ENCODE peak calls at places on chromosomes 11 and 22, in ten cellular contexts. V is HCT116; J is uterus; E is mammary epithelial cell; C is GM23248; X is adipocyte; Q is CD8-positive, alpha-beta memory T cell; I is transverse colon; W is neuronal stem cell; U is heart right ventricle. G is an unnamed sample. For H3K4me1, the result is how much of the 10 kb centered on the place peaks cover.

GRCh38 chr11:125148011-125148410 is 16.5 kb upstream of the PKNOX2 start:
- DNase-seq in V (no peak), J (no peak), E (no peak), C (no peak), X (no peak), Q (no peak), I (no peak), W (no peak), U (no peak), G (no peak)

GRCh38 chr11:17208257-17208999 is 642 bp upstream of the PIK3C2A start:
- DNase-seq in V (peak), J (peak), E (peak), C (peak), X (peak), Q (peak), I (peak), W (peak), U (peak), G (no peak)

GRCh38 chr22:45170001-45170466 is 6.3 kb downstream of the NUP50 start:
- DNase-seq in V (no peak), J (no peak), E (peak), C (no peak), X (no peak), Q (no peak), I (no peak), W (no peak), U (no peak), G (no peak)

GRCh38 chr11:123166095-123166559 is 28.9 kb downstream of the CLMP start:
- DNase-seq in V (no peak), J (peak), E (peak), C (peak), X (peak), Q (no peak), I (peak), W (peak), U (peak), G (no peak)

GRCh38 chr11:110184974-110185597 is 91.9 kb downstream of the ZC3H12C start:
- DNase-seq in V (peak), J (no peak), E (peak), C (peak), X (peak), Q (no peak), I (no peak), W (no peak), U (no peak), G (no peak)

GRCh38 chr11:10201343-10201742 is 92.7 kb downstream of the SBF2 start:
- DNase-seq in V (no peak), J (no peak), E (no peak), C (no peak), X (no peak), Q (no peak), I (no peak), W (no peak), U (no peak), G (no peak)

GRCh38 chr11:74532496-74533246 is 39.1 kb upstream of the LIPT2 start:
- DNase-seq in V (peak), J (no peak), E (peak), C (peak), X (no peak), Q (no peak), I (peak), W (no peak), U (no peak), G (no peak)

GRCh38 chr11:65181569-65182257 is at the start of gene CAPN1:
- DNase-seq in V (peak), J (peak), E (peak), C (peak), X (peak), Q (peak), I (peak), W (peak), U (peak), G (peak)

GRCh38 chr11:103488021-103488420 is 378.8 kb downstream of the DYNC2H1 start:
- DNase-seq in V (no peak), J (no peak), E (peak), C (no peak), X (no peak), Q (no peak), I (no peak), W (no peak), U (no peak), G (no peak)

GRCh38 chr22:31496735-31497146 is 405 bp downstream of the SFI1 start:
- DNase-seq in V (no peak), J (no peak), E (no peak), C (peak), X (peak), Q (peak), I (peak), W (no peak), U (peak), G (no peak)

DNA sequence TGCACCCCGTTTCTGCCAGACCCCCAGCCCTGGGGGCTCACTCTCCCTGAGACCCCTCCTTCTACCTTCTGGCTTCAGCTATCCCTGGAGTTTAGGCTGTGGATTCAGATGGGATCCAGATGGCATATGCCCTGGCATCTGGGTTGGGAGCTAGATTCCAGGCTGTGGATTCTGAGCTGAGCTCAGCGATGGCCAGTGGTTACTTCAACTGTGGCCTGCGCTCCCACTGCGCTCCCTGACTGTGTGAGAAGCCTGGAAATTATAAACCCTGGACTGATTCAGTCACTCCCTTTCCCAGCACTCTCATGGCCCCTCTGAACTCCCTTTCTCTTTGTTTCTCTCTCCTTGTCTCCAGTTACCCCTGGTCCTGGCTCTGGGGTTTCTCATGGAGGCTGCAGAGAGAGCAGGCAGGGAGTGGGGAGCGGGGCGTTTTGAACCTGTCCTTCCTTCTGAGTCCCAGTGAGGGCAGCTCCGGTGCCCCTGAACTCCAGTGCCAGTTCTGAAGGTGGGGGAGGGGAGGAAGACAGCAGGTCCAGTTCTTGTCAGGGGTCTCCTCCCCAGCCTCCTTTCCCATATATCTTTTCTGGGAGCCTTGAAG is 4.8 kb downstream of the ARHGEF17 start:
- DNase-seq in V (no peak), J (peak), E (no peak), C (peak), X (peak), Q (no peak), I (no peak), W (no peak), U (no peak), G (no peak)
- H3K4me1 ChIP-seq in V (under half), J (under half), E (half or more), C (half or more), X (half or more), Q (under half), I (half or more), W (half or more), U (half or more), G (half or more)

GRCh38 chr22:46661221-46661851 is 41.1 kb downstream of the GRAMD4 start:
- DNase-seq in V (peak), J (no peak), E (peak), C (peak), X (no peak), Q (peak), I (no peak), W (no peak), U (no peak), G (no peak)

GRCh38 chr22:46657996-46658947 is 38.1 kb downstream of the GRAMD4 start:
- DNase-seq in V (no peak), J (no peak), E (peak), C (no peak), X (no peak), Q (no peak), I (no peak), W (no peak), U (no peak), G (no peak)

GRCh38 chr22:46660604-46661201 is 40.5 kb downstream of the GRAMD4 start:
- DNase-seq in V (no peak), J (no peak), E (peak), C (no peak), X (no peak), Q (no peak), I (peak), W (no peak), U (no peak), G (no peak)

GRCh38 chr22:46659059-46659790 is 39.0 kb downstream of the GRAMD4 start:
- DNase-seq in V (no peak), J (no peak), E (no peak), C (no peak), X (no peak), Q (no peak), I (no peak), W (no peak), U (no peak), G (no peak)

GRCh38 chr22:46659791-46660186 is 39.6 kb downstream of the GRAMD4 start:
- DNase-seq in V (no peak), J (no peak), E (no peak), C (no peak), X (no peak), Q (no peak), I (no peak), W (no peak), U (no peak), G (no peak)
- H3K4me1 ChIP-seq in V (under half), J (under half), E (under half), C (under half), X (under half), Q (under half), I (under half), W (under half), U (under half), G (under half)

GRCh38 chr11:76732643-76733042 is 50.5 kb upstream of the TSKU start:
- DNase-seq in V (no peak), J (no peak), E (no peak), C (no peak), X (no peak), Q (no peak), I (no peak), W (no peak), U (no peak), G (no peak)

GRCh38 chr11:76736266-76736665 is 46.9 kb upstream of the TSKU start:
- DNase-seq in V (no peak), J (no peak), E (no peak), C (no peak), X (no peak), Q (no peak), I (no peak), W (no peak), U (no peak), G (no peak)

GRCh38 chr11:76735841-76736240 is 47.3 kb upstream of the TSKU start:
- DNase-seq in V (no peak), J (no peak), E (no peak), C (no peak), X (no peak), Q (no peak), I (no peak), W (no peak), U (no peak), G (no peak)

GRCh38 chr11:76735218-76735480 is 48.0 kb upstream of the TSKU start:
- DNase-seq in V (no peak), J (no peak), E (no peak), C (no peak), X (peak), Q (no peak), I (no peak), W (no peak), U (no peak), G (no peak)

DNA sequence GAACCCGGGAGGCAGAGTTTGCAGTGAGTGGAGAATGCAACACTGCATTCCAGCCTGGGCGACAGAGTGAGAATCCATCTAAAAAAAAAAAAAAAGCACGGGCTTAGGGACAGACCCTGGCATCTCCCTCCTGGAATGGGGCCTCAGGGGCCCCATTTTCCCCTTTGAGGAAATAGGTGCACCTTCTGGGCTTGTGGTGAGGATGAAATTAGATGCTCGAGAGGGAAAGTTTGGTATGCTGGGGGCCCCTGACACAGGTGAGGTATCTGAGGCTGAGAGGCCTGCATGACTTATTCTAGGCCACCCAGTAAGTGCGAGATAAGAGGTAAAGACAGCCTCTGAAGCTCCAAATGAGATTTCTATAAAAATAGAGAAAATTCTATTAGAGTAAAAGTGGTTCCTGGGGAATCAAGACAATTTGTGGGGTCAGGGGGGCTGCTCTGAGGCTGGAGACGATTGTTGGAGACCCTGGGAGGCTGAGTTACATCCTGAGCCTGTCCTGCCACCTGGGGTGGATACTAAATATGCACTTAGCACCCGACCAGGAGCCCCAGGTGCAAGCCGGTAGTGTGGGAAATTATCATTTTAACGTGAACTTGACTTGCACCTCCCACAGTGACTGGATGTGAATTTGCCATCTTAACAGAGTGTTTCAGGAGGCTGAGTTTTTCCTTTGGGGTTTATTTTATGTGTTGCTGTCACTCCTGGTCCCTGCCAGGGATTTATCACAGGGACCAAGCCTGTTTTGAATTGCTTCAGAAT is 48.5 kb upstream of the TSKU start:
- DNase-seq in V (no peak), J (no peak), E (no peak), C (no peak), X (no peak), Q (no peak), I (no peak), W (no peak), U (no peak), G (no peak)
- H3K4me1 ChIP-seq in V (under half), J (under half), E (under half), C (under half), X (under half), Q (under half), I (under half), W (under half), U (under half), G (under half)

DNA sequence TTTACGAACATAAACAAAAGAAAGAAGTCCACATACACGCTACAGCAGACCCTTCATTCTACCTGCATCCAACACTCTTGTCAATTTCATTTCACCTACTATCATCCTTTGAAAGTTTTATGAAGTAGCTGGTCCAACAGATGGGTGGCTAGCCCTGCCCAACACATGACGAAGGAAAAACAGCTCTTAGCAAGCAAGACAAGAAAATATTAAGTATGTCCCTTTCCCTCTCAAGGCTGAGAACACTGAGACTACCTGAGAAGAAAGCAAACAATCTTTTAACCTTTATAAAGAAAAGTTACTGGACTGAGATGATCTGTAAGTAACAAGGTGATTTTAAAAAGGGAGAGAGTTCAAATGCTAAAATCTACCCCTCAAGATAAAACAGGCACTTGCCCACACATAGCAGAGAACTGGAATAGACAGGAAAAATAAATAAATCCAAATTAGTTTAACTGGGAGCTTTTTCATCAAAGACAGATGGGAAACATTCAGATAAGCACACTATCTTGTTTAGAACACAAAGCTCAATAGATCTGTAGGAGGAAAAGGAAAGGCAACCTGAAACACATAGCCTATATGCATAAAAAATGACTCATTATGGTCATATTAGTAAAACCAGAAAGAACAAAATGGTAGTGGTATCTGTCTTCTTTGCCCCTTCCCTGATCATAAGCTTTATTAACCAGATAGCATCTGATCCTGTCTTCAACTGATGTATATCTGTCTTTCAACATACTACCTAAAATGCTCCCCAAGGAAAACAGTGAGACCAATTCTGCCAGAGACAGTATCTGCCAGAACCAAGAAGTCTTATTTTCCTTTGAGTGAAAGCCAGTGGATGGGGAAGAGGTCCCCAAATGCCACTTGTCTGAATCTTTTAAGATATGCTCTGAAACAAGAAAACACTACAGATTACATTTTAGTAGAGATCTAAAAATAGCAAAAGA is 104.3 kb downstream of the MRTFA start:
- DNase-seq in V (no peak), J (no peak), E (no peak), C (peak), X (peak), Q (no peak), I (no peak), W (no peak), U (no peak), G (no peak)
- H3K4me1 ChIP-seq in V (under half), J (under half), E (under half), C (half or more), X (under half), Q (under half), I (half or more), W (under half), U (under half), G (under half)

GRCh38 chr11:33997473-33998347 is 53.8 kb upstream of the CAPRIN1 start:
- DNase-seq in V (no peak), J (no peak), E (peak), C (peak), X (peak), Q (no peak), I (no peak), W (no peak), U (no peak), G (no peak)
- H3K4me1 ChIP-seq in V (under half), J (under half), E (under half), C (under half), X (under half), Q (under half), I (under half), W (under half), U (under half), G (under half)

DNA sequence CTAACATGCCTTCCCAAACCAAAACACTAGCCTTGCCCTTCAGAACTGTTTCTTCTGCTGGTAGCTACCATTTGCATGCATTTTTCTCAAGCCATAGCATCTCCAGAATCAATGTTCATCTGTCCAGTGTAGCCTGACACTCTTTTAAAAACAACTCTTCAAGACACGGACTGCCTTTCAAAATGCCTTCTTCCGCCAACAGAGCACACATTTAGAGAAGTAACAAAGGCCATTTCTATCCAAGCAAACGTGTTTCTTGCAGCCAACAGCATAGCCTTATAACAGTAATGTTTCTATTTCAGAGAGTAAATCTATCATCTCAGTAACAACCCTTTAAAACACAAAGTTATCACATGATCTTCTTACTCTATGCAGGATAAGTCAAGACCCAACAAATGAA is 143.3 kb upstream of the MTMR2 start:
- DNase-seq in V (no peak), J (no peak), E (no peak), C (no peak), X (no peak), Q (no peak), I (no peak), W (no peak), U (no peak), G (no peak)
- H3K4me1 ChIP-seq in V (under half), J (under half), E (under half), C (under half), X (under half), Q (under half), I (under half), W (under half), U (under half), G (under half)

DNA sequence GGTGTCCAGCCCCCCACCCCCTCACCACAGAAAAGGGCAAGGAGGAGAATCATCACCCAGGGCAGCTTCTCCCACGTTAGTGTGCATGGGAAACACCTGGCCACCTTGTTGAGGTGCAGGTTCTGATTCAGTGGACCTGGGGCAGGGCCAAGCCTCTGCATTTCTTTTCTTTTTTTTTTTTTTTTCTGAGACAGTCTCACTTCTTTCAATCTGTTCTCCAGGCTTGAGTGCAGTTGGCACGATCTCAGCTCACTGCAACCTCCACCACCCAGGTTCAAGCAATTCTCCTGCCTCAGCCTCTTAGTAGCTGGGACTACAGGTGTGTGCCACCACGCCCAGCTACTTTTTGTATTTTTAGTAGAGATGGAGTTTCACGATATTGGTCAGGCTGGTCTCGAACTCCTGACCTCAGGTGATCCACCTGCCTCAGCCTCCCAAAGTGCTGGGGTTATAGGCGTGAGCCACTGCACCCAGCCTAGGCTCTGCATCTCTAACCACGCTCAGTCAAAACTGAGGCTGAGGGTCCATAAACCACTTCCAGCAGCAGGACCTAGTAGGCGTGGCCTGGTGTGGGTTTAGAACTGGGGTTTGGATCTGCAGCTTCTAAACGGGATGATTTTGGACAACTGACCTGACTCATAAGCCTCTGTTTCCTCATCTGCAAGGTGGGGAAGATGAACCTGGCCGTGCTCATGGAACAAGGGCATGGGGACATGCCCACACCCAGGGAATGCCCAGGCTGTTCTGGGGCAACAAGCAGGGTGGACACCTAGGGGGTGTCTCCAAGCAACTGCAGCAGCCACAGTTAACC is 734 bp downstream of the ZP1 start:
- DNase-seq in V (no peak), J (no peak), E (no peak), C (no peak), X (no peak), Q (no peak), I (no peak), W (no peak), U (no peak), G (no peak)
- H3K4me1 ChIP-seq in V (under half), J (under half), E (under half), C (under half), X (under half), Q (under half), I (under half), W (under half), U (under half), G (under half)

GRCh38 chr22:39534591-39535301 is 2.2 kb upstream of the RPS19BP1 start:
- DNase-seq in V (no peak), J (peak), E (peak), C (peak), X (peak), Q (peak), I (peak), W (peak), U (peak), G (no peak)
- H3K4me1 ChIP-seq in V (under half), J (under half), E (under half), C (under half), X (under half), Q (under half), I (under half), W (under half), U (under half), G (under half)